ENCODE peak calls at places on chromosomes 13 and 19, in nine cellular contexts. E, K, P, Z, T, S, I, H and J are unnamed samples.

GRCh38 chr19:46967578-46968018 is 52.0 kb upstream of the NPAS1 start:
- DNase-seq in E (peak; percentile 45), K (no peak), P (no peak), Z (no peak), T (no peak), S (no peak), I (no peak), H (no peak), J (peak; percentile 54)

GRCh38 chr13:74136089-74136658 is 2.0 kb upstream of the KLF12 start:
- DNase-seq in E (no peak), K (peak; percentile 60), P (peak; percentile 43), Z (peak; percentile 61), T (no peak), S (no peak), I (no peak), H (peak; percentile 76), J (peak; percentile 71)

GRCh38 chr19:10416380-10417257 is 3.7 kb upstream of the PDE4A start:
- DNase-seq in E (no peak), K (peak; percentile 93), P (peak; percentile 92), Z (peak; percentile 94), T (peak; percentile 68), S (peak; percentile 85), I (peak; percentile 97), H (peak; percentile 79), J (peak; percentile 85)

GRCh38 chr13:40618581-40619478 is 47.6 kb downstream of the FOXO1 start:
- DNase-seq in E (no peak), K (no peak), P (no peak), Z (no peak), T (no peak), S (no peak), I (no peak), H (no peak), J (no peak)

GRCh38 chr13:36736119-36736726 is 62.4 kb downstream of the SERTM1 start:
- DNase-seq in E (no peak), K (peak; percentile 80), P (peak; percentile 74), Z (peak; percentile 83), T (no peak), S (no peak), I (peak; percentile 66), H (peak; percentile 72), J (peak; percentile 83)

GRCh38 chr13:31725841-31726240 is 13.5 kb upstream of the RXFP2 start:
- DNase-seq in E (no peak), K (no peak), P (no peak), Z (no peak), T (no peak), S (no peak), I (no peak), H (no peak), J (no peak)

GRCh38 chr19:30535011-30535410 is 162.8 kb downstream of the ZNF536 start:
- DNase-seq in E (no peak), K (no peak), P (no peak), Z (no peak), T (no peak), S (no peak), I (no peak), H (no peak), J (no peak)

GRCh38 chr13:113764793-113765190 is 5.8 kb downstream of the TMEM255B start:
- DNase-seq in E (no peak), K (no peak), P (no peak), Z (no peak), T (no peak), S (no peak), I (peak; percentile 23), H (no peak), J (no peak)

GRCh38 chr13:31119966-31120733 is 41.6 kb downstream of the HSPH1 start:
- DNase-seq in E (no peak), K (peak; percentile 8), P (peak; percentile 15), Z (peak; percentile 29), T (no peak), S (no peak), I (no peak), H (no peak), J (peak; percentile 10)

GRCh38 chr19:13463296-13463695 is 43.0 kb downstream of the CACNA1A start:
- DNase-seq in E (no peak), K (peak; percentile 40), P (peak; percentile 76), Z (peak; percentile 14), T (no peak), S (no peak), I (peak; percentile 88), H (peak; percentile 3), J (peak; percentile 13)

GRCh38 chr13:106680796-106681482 is 113.0 kb upstream of the ARGLU1 start:
- DNase-seq in E (no peak), K (no peak), P (peak; percentile 82), Z (no peak), T (no peak), S (no peak), I (peak; percentile 92), H (no peak), J (no peak)

GRCh38 chr13:110915874-110916670 is 1.2 kb upstream of the ANKRD10 start:
- DNase-seq in E (no peak), K (peak; percentile 80), P (no peak), Z (peak; percentile 73), T (no peak), S (no peak), I (no peak), H (peak; percentile 57), J (peak; percentile 72)

GRCh38 chr13:64471916-64472315 is 2758.2 kb downstream of the PCDH9 start:
- DNase-seq in E (no peak), K (peak; percentile 62), P (peak; percentile 37), Z (peak; percentile 73), T (no peak), S (no peak), I (no peak), H (peak; percentile 65), J (peak; percentile 81)

GRCh38 chr19:1407662-1408299 is 395 bp downstream of the DAZAP1 start:
- DNase-seq in E (no peak), K (no peak), P (no peak), Z (no peak), T (no peak), S (no peak), I (no peak), H (no peak), J (no peak)

GRCh38 chr19:45492627-45493470 is 4.0 kb downstream of the RTN2 start:
- DNase-seq in E (no peak), K (peak; percentile 89), P (peak; percentile 91), Z (peak; percentile 88), T (no peak), S (peak; percentile 58), I (peak; percentile 92), H (peak; percentile 63), J (peak; percentile 72)

GRCh38 chr13:97327521-97328221 is 105.5 kb downstream of the MBNL2 start:
- DNase-seq in E (no peak), K (peak; percentile 58), P (no peak), Z (no peak), T (no peak), S (no peak), I (no peak), H (no peak), J (peak; percentile 86)

GRCh38 chr13:36875955-36876354 is 44.1 kb downstream of the SMAD9 start:
- DNase-seq in E (no peak), K (no peak), P (no peak), Z (no peak), T (no peak), S (no peak), I (no peak), H (no peak), J (no peak)

GRCh38 chr19:53546766-53547541 is 9.0 kb downstream of the ZNF331 start:
- DNase-seq in E (no peak), K (no peak), P (no peak), Z (no peak), T (no peak), S (no peak), I (no peak), H (no peak), J (no peak)
- H3K4me3 ChIP-seq in E (no peak overlapping the region), K (no peak overlapping the region), P (no peak overlapping the region), Z (no peak overlapping the region), T (no peak overlapping the region), S (no peak overlapping the region), I (no peak overlapping the region), H (no peak overlapping the region), J (no peak overlapping the region)

DNA sequence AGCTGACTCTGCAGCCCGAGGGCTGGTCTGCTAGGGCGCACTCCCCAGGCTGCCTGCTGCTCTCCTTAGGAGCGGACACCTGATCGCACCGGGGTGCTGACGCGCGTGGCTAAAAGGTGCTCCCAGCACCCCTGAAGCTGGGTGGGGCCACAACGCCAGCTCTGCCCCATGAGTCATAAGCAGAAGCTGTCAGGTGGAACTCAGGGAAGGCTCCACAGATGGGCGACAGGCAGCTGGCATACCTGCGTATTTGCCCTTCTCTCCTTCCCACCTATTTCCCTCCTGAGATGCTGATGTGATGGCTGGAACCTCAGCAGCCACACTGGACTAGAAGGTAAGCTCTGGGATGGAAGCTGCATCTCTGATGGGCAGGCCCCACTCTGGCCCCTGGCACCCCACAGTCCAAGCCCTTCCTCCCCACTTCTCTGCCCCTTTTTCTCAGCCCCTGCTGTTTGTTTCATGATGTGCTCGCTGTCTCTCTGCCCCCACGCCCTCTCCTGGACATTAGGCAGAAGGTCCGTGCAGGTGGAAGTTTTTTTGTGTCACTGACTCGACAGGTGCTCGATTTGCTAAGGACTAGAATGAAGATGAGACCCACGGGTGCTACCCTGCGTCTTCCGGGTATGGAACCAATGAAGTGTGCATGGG is 30.3 kb upstream of the CACTIN start:
- DNase-seq in E (no peak), K (no peak), P (no peak), Z (no peak), T (no peak), S (no peak), I (no peak), H (no peak), J (no peak)
- TF ChIP-seq CTCF in E (no peak), K (no peak), P (peak; percentile 26), Z (no peak), T (no peak), S (no peak), I (peak; percentile 20), H (no peak), J (peak; percentile 3)

GRCh38 chr19:37926255-37926654 is 19.2 kb downstream of the SIPA1L3 start:
- DNase-seq in E (no peak), K (no peak), P (no peak), Z (no peak), T (no peak), S (no peak), I (no peak), H (no peak), J (no peak)
- H3K4me3 ChIP-seq in E (no peak overlapping the region), K (no peak overlapping the region), P (no peak overlapping the region), Z (no peak overlapping the region), T (no peak overlapping the region), S (no peak overlapping the region), I (no peak overlapping the region), H (no peak overlapping the region), J (no peak overlapping the region)

DNA sequence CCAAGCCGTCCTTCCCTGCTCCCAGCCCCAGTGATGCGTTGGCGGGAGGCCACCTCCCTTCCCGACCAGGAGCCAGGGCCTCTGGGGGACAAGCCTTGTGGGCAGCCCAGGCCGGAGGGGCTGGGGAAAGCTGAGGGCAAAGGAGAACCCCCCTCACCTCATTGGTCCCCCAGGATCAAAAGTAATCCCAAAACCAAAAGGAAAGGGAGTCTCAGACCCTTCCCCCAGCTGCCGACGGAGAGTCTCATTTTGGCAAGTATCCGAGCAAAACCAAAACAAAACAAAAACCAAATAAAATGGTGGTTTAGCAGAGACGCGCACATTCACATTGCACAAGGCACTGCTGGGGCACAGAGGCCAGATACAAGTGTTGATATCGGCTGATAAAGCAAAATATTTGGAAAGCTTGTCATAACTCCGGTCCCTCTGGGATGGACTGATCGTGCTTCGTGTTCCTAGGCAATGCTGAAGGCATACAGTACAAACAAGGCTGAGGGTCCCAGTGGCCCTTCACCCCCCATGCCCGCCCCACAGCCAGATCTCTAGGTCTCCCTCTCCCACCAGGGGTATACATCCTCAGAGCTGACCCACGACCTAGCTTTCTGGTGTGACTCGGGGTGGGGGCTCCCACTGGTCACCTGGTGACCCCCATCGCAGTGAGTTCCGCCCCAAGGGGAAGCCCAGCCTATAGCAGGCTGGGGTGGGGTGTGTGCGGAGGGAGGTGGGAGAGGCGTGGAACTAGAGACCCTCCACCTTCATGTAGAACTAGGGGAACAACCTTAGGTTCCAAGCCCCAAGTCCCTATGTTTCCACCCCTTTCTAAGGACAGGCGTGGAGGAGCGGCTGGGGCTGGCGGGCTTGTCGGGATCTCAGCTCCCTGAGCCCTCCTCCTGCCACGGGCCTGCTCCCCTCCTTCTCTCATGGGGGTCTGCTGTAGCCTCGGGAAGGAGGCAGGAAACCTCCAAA is 2.0 kb downstream of the CEBPA start:
- DNase-seq in E (no peak), K (peak; percentile 20), P (no peak), Z (no peak), T (no peak), S (no peak), I (no peak), H (no peak), J (peak; percentile 15)
- TF ChIP-seq CTCF in E (no peak), K (no peak), P (no peak), Z (no peak), T (no peak), S (no peak), I (no peak), H (no peak), J (no peak)